ENCODE peak calls at places on chromosomes 2 and 18, in seven cellular contexts. Z is IMR-90, C is H9, J is neuronal stem cell, R is H1, T is mesenchymal stem cell, E is trophoblast cell. F is an unnamed sample.

GRCh38 chr2:146317959-146318358 is 1526.9 kb upstream of the ACVR2A start:
- DNase-seq in Z (peak; percentile 93), C (no peak), J (no peak), R (no peak), T (peak; percentile 62), E (no peak), F (no peak)

GRCh38 chr18:8705280-8705940 is at the start of gene MTCL1:
- DNase-seq in Z (no peak), C (peak; percentile 49), J (no peak), R (no peak), T (peak; percentile 64), E (no peak), F (peak; percentile 51)

GRCh38 chr18:12278765-12279682 is 24.9 kb downstream of the CIDEA start:
- DNase-seq in Z (peak; percentile 98), C (peak; percentile 90), J (peak; percentile 61), R (peak; percentile 78), T (peak; percentile 95), E (peak; percentile 96), F (peak; percentile 98)

GRCh38 chr2:196510246-196510645 is 129.3 kb upstream of the CCDC150 start:
- DNase-seq in Z (no peak), C (no peak), J (no peak), R (no peak), T (no peak), E (peak; percentile 40), F (no peak)

GRCh38 chr2:101012706-101013181 is 10.7 kb downstream of the RPL31 start:
- DNase-seq in Z (peak; percentile 45), C (no peak), J (peak; percentile 52), R (no peak), T (peak; percentile 52), E (peak; percentile 19), F (peak; percentile 19)

GRCh38 chr2:229433351-229433750 is 162.3 kb upstream of the PID1 start:
- DNase-seq in Z (no peak), C (no peak), J (no peak), R (no peak), T (no peak), E (peak; percentile 58), F (no peak)

GRCh38 chr2:9797681-9798556 is 45.4 kb upstream of the TAF1B start:
- DNase-seq in Z (no peak), C (no peak), J (no peak), R (no peak), T (no peak), E (peak; percentile 83), F (no peak)

GRCh38 chr18:51610481-51610880 is 413.0 kb upstream of the MEX3C start:
- DNase-seq in Z (no peak), C (no peak), J (no peak), R (no peak), T (no peak), E (no peak), F (peak; percentile 92)

GRCh38 chr2:174951746-174952145 is 53.4 kb downstream of the CHN1 start:
- DNase-seq in Z (peak; percentile 87), C (no peak), J (no peak), R (no peak), T (peak; percentile 69), E (no peak), F (no peak)

GRCh38 chr2:205293559-205293958 is 388.7 kb upstream of the NRP2 start:
- DNase-seq in Z (no peak), C (no peak), J (no peak), R (no peak), T (no peak), E (no peak), F (no peak)

GRCh38 chr2:11744631-11745394 is 1.6 kb upstream of the LPIN1 start:
- DNase-seq in Z (peak; percentile 59), C (peak; percentile 86), J (peak; percentile 39), R (no peak), T (peak; percentile 58), E (no peak), F (peak; percentile 89)

GRCh38 chr2:133713049-133713580 is 144.9 kb upstream of the NCKAP5 start:
- DNase-seq in Z (no peak), C (no peak), J (no peak), R (no peak), T (no peak), E (no peak), F (no peak)

GRCh38 chr18:45063246-45064038 is 382.8 kb downstream of the SETBP1 start:
- DNase-seq in Z (no peak), C (peak; percentile 62), J (no peak), R (no peak), T (no peak), E (no peak), F (no peak)

GRCh38 chr2:118667964-118668363 is 179.5 kb downstream of the EN1 start:
- DNase-seq in Z (peak; percentile 79), C (no peak), J (no peak), R (no peak), T (peak; percentile 1), E (no peak), F (no peak)
- H3K27ac ChIP-seq in Z (no peak overlapping the region), C (no peak overlapping the region), J (peak overlapping the region; percentile 52), R (no peak overlapping the region), T (no peak overlapping the region), E (no peak overlapping the region), F (no peak overlapping the region)

DNA sequence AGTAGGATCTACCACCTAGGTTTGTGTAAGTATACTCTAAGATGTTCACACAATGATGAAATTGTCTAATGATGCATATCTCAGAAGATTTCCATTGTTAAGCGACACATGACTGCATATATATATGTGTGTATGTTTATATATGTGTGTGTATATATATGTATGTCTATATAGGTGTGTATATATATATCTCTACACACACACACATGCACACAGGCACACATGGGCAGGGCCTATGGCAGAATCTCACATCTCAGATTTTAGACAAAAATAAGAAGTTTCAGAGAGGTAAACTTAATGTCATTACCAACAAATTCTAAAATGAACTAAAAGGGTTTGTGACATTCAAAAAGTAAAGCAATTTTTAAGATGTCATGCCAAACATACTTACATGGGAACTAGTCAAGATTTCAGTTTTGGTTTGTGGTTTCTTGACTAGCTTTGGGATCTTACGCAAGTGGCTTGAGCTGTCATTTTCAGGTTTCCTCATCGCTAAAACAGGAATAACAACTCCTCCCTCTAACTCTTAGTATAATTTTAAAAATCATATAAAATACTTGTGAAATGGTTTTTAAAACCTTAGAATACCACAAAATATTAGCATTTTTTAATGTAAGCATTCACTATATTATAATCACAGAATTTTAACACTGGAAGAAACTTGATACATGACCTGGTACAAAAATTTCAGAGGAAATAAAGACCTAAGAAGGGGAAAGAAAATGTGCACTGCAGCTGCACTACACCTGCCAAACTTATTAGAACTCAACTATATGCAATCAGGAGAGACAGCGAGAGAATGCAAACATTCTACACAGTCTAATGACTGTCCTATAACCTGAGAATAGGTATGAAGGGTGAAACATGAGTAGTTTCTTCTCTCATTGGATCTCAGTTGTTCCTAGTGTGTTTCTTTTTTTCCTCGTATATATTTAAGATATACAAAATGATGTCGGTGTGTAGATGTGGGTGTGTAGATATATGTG is 75.7 kb downstream of the TTC21B start:
- DNase-seq in Z (peak; percentile 66), C (no peak), J (no peak), R (no peak), T (peak; percentile 29), E (peak; percentile 17), F (no peak)
- H3K4ac ChIP-seq in Z (no peak overlapping the region), C (no peak overlapping the region), J (no peak overlapping the region), R (no peak overlapping the region), T (no peak overlapping the region), E (no peak overlapping the region), F (no peak overlapping the region)

DNA sequence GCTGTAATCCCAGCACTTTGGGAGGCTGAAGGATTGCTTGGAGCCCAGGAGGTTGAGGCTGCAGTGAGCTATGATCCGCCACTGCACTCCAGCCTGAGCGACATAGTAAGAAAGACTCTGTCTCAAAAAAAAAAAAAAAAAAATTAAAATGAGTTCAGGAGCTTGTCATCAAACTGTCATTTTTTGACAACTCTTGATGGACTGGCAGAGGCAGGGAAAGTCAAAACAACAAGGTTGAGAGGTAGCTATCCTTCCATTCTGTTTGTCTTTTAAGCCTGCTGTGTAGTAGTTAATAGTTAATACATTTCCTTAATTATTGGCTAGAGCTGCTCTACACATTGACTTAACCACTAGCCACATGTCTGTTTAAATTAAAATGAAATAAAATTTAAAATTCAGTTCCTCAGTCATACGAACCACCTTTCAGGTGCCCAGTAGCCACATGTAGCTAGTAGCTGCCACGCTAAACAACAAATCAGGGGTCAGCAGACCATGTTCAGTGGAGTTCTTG is 22.7 kb downstream of the DPYSL5 start:
- DNase-seq in Z (no peak), C (no peak), J (no peak), R (no peak), T (no peak), E (no peak), F (no peak)
- H3K27ac ChIP-seq in Z (no peak overlapping the region), C (no peak overlapping the region), J (no peak overlapping the region), R (no peak overlapping the region), T (no peak overlapping the region), E (no peak overlapping the region), F (no peak overlapping the region)

GRCh38 chr2:231866450-231866849 is 59.7 kb downstream of the NPPC start:
- DNase-seq in Z (no peak), C (no peak), J (no peak), R (no peak), T (no peak), E (no peak), F (no peak)
- H3K4ac ChIP-seq in Z (no peak overlapping the region), C (no peak overlapping the region), J (no peak overlapping the region), R (no peak overlapping the region), T (no peak overlapping the region), E (no peak overlapping the region), F (no peak overlapping the region)

DNA sequence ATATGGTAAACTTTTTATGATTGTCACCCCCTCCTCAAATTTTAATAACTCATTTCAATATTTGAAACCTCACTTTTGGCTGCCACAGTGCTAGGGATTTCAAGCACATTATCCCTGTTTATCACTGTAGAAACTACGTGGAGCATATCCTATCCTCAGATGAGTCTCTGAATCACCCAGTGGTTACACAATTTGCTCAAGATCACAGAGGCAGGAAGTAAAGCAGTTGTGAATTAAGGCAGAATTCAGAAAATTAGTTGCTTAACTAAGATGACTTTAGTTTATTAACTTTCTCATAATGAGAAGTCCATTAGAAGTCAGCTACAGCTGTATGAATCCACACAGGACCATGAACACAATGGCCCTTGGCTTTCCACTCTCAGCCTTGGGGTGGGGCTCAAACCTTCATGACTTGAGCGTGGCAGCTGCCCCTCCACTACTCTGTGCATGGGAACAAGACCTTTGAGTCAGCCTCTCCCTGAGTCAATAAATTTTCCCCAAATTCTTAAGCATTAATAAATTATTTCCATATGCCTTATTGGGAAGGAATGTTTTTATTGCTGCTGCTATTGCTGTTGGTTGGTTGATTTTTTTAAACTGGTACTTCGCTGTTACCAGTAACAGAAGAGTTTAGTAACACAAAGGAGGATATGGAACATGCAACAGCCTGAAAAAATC is 369.0 kb downstream of the CBLN2 start:
- DNase-seq in Z (no peak), C (no peak), J (no peak), R (no peak), T (no peak), E (no peak), F (no peak)
- H3K27ac ChIP-seq in Z (no peak overlapping the region), C (no peak overlapping the region), J (no peak overlapping the region), R (no peak overlapping the region), T (no peak overlapping the region), E (no peak overlapping the region), F (no peak overlapping the region)

DNA sequence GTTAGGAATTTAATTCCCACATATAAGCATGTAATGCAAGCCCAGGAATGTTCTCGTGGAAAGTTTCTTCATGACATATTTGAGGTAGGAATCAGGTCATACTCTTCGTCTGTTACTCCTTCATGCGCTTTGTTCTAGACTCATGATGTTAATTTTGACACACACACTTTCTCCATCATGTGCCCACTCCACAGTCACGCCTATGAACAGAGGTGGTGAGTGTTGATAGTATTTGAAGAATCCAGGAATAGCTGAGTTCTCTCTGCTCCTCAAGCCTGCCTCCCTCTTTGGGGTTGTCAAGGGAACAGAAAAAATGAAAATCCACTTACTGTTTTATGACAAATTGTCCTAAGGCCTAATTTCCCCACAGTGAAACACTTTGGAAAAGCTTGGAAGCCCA is 117.3 kb upstream of the SERPINE2 start:
- DNase-seq in Z (no peak), C (no peak), J (no peak), R (no peak), T (no peak), E (no peak), F (no peak)
- H3K4ac ChIP-seq in Z (no peak overlapping the region), C (no peak overlapping the region), J (no peak overlapping the region), R (no peak overlapping the region), T (no peak overlapping the region), E (no peak overlapping the region), F (peak overlapping the region; percentile 58)

GRCh38 chr2:176493221-176493825 is 224.1 kb downstream of the MTX2 start:
- DNase-seq in Z (no peak), C (no peak), J (no peak), R (no peak), T (no peak), E (no peak), F (no peak)
- H3K27ac ChIP-seq in Z (no peak overlapping the region), C (no peak overlapping the region), J (no peak overlapping the region), R (no peak overlapping the region), T (no peak overlapping the region), E (no peak overlapping the region), F (no peak overlapping the region)

F was measured in mesendoderm.